ENCODE peak calls at places on chromosomes 3 and 15, in ten cellular contexts. E is epithelial cell of esophagus; D is CD8-positive, alpha-beta T cell; U is lung; M is sigmoid colon; H is left lung; L is omental fat pad; V is CD4-positive, alpha-beta T cell; Z is BJ; R is AG04450. Q is an unnamed sample.

GRCh38 chr15:66775127-66776105 is 73.4 kb downstream of the SMAD6 start:
- DNase-seq in E (no peak), D (no peak), U (no peak), M (peak; percentile 71), H (no peak), L (no peak), V (no peak), Z (no peak), R (no peak), Q (no peak)

GRCh38 chr3:72174043-72174442 is 389.1 kb upstream of the PROK2 start:
- DNase-seq in E (no peak), D (no peak), U (no peak), M (no peak), H (no peak), L (no peak), V (no peak), Z (no peak), R (no peak), Q (no peak)

GRCh38 chr3:48466386-48467109 is 20.0 kb downstream of the ATRIP start:
- DNase-seq in E (peak; percentile 32), D (no peak), U (no peak), M (peak; percentile 74), H (no peak), L (no peak), V (no peak), Z (no peak), R (no peak), Q (no peak)

GRCh38 chr3:167406876-167407492 is 26.9 kb upstream of the ZBBX start:
- DNase-seq in E (peak; percentile 84), D (no peak), U (peak; percentile 38), M (no peak), H (no peak), L (no peak), V (no peak), Z (no peak), R (peak; percentile 2), Q (peak; percentile 26)

GRCh38 chr3:52912885-52913731 is 15.8 kb upstream of the STIMATE start:
- DNase-seq in E (no peak), D (no peak), U (no peak), M (no peak), H (no peak), L (no peak), V (no peak), Z (no peak), R (no peak), Q (no peak)

GRCh38 chr3:80554304-80554703 is 786.5 kb upstream of the ROBO1 start:
- DNase-seq in E (peak; percentile 54), D (no peak), U (no peak), M (no peak), H (no peak), L (no peak), V (no peak), Z (no peak), R (no peak), Q (no peak)

GRCh38 chr15:98983333-98983732 is 24.3 kb downstream of the PGPEP1L start:
- DNase-seq in E (peak; percentile 82), D (no peak), U (peak; percentile 81), M (peak; percentile 74), H (no peak), L (peak; percentile 27), V (no peak), Z (peak; percentile 87), R (peak; percentile 34), Q (no peak)

GRCh38 chr3:178602864-178603263 is 66.6 kb downstream of the KCNMB2 start:
- DNase-seq in E (peak; percentile 43), D (no peak), U (no peak), M (no peak), H (no peak), L (no peak), V (no peak), Z (no peak), R (no peak), Q (no peak)

GRCh38 chr3:196868297-196868661 is 559 bp downstream of the SENP5 start:
- DNase-seq in E (peak; percentile 36), D (no peak), U (no peak), M (no peak), H (no peak), L (no peak), V (no peak), Z (no peak), R (no peak), Q (peak; percentile 20)

GRCh38 chr15:95610945-95611344 is 719.6 kb upstream of the NR2F2 start:
- DNase-seq in E (no peak), D (no peak), U (no peak), M (no peak), H (no peak), L (no peak), V (no peak), Z (no peak), R (no peak), Q (peak; percentile 50)

GRCh38 chr15:69450968-69451695 is 1.5 kb upstream of the RPLP1 start:
- DNase-seq in E (no peak), D (no peak), U (no peak), M (no peak), H (no peak), L (no peak), V (no peak), Z (no peak), R (no peak), Q (no peak)

GRCh38 chr15:97986781-97987180 is 26.3 kb downstream of the ARRDC4 start:
- DNase-seq in E (no peak), D (no peak), U (no peak), M (no peak), H (no peak), L (no peak), V (no peak), Z (no peak), R (no peak), Q (no peak)

GRCh38 chr3:29186982-29187718 is 93.7 kb upstream of the RBMS3 start:
- DNase-seq in E (peak; percentile 93), D (no peak), U (no peak), M (no peak), H (no peak), L (no peak), V (no peak), Z (no peak), R (peak; percentile 64), Q (no peak)

GRCh38 chr3:186757214-186757613 is 26.2 kb upstream of the EIF4A2 start:
- DNase-seq in E (no peak), D (no peak), U (no peak), M (no peak), H (no peak), L (no peak), V (no peak), Z (no peak), R (no peak), Q (no peak)

GRCh38 chr15:82135645-82136044 is 89.8 kb upstream of the MEX3B start:
- DNase-seq in E (no peak), D (no peak), U (no peak), M (no peak), H (no peak), L (no peak), V (no peak), Z (no peak), R (no peak), Q (no peak)

GRCh38 chr15:63888823-63889222 is 55.1 kb upstream of the HERC1 start:
- DNase-seq in E (no peak), D (no peak), U (no peak), M (no peak), H (no peak), L (no peak), V (no peak), Z (no peak), R (no peak), Q (no peak)

GRCh38 chr3:19060404-19060803 is 87.9 kb upstream of the KCNH8 start:
- DNase-seq in E (no peak), D (no peak), U (no peak), M (no peak), H (no peak), L (no peak), V (no peak), Z (no peak), R (no peak), Q (no peak)

GRCh38 chr3:19070325-19070724 is 78.0 kb upstream of the KCNH8 start:
- DNase-seq in E (no peak), D (no peak), U (no peak), M (no peak), H (no peak), L (no peak), V (no peak), Z (no peak), R (no peak), Q (no peak)

GRCh38 chr3:19063936-19064335 is 84.4 kb upstream of the KCNH8 start:
- DNase-seq in E (no peak), D (no peak), U (no peak), M (no peak), H (no peak), L (no peak), V (no peak), Z (no peak), R (no peak), Q (no peak)

GRCh38 chr3:19065027-19065426 is 83.3 kb upstream of the KCNH8 start:
- DNase-seq in E (no peak), D (no peak), U (no peak), M (no peak), H (no peak), L (no peak), V (no peak), Z (no peak), R (no peak), Q (no peak)
- TF ChIP-seq CTCF in E (peak; percentile 35), D (peak; percentile 40), U (no peak), M (peak; percentile 28), H (no peak), L (no peak), V (peak; percentile 31), Z (no peak), R (no peak), Q (peak; percentile 75)

GRCh38 chr15:43209059-43209824 is 11.6 kb downstream of the EPB42 start:
- DNase-seq in E (peak; percentile 54), D (no peak), U (no peak), M (no peak), H (no peak), L (no peak), V (no peak), Z (no peak), R (no peak), Q (no peak)
- TF ChIP-seq CTCF in E (peak; percentile 48), D (no peak), U (no peak), M (no peak), H (no peak), L (no peak), V (no peak), Z (no peak), R (no peak), Q (no peak)

GRCh38 chr15:71747128-71748083 is 62.9 kb upstream of the NR2E3 start:
- DNase-seq in E (peak; percentile 91), D (no peak), U (no peak), M (no peak), H (no peak), L (no peak), V (no peak), Z (peak; percentile 79), R (peak; percentile 23), Q (no peak)
- TF ChIP-seq CTCF in E (no peak), D (no peak), U (no peak), M (no peak), H (no peak), L (no peak), V (no peak), Z (no peak), R (no peak), Q (no peak)

DNA sequence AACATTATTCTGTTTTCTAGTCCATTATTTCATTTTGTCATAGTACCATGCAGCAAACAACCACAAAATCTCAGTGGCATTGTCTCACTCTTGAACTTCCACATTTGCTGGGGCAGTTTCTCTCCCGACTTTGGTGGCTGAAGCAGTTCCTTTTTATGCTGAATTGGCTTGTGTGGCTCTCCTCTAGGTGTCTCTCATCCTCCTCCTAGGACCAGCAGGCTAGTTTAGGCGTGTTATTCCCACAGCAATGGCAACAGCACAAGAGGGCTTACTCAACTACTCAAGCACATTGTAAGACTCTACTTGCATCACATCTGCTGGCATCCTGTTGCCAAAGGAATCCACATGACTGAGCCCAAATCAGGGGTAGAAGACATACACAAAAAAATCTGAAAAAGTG is 201.8 kb upstream of the KCNH8 start:
- DNase-seq in E (peak; percentile 59), D (no peak), U (no peak), M (no peak), H (no peak), L (no peak), V (no peak), Z (no peak), R (no peak), Q (no peak)
- TF ChIP-seq CTCF in E (peak; percentile 25), D (no peak), U (no peak), M (no peak), H (no peak), L (no peak), V (no peak), Z (no peak), R (no peak), Q (no peak)